ENCODE peak calls at places on chromosome 10, in five cellular contexts. One of them, this sample, is unnamed.

GRCh38 chr10:15360566-15360965 is 10.5 kb downstream of the FAM171A1 start:
- DNase-seq in A549: no peak
- DNase-seq in body of pancreas: no peak
- DNase-seq in stomach: no peak
- DNase-seq in heart left ventricle: no peak
- DNase-seq in this sample: no peak

GRCh38 chr10:126465771-126466170 is 77.5 kb upstream of the ADAM12 start:
- DNase-seq in heart left ventricle: no peak
- DNase-seq in stomach: no peak
- DNase-seq in A549: no peak
- DNase-seq in body of pancreas: no peak
- DNase-seq in this sample: no peak

GRCh38 chr10:60948871-60949270 is 4.9 kb upstream of the RHOBTB1 start:
- DNase-seq in stomach: no peak
- DNase-seq in A549: no peak
- DNase-seq in body of pancreas: no peak
- DNase-seq in heart left ventricle: no peak
- DNase-seq in this sample: no peak

GRCh38 chr10:29804025-29804852 is 169.5 kb upstream of the SVIL start:
- DNase-seq in stomach: peak; percentile 37
- DNase-seq in A549: peak; percentile 85
- DNase-seq in heart left ventricle: no peak
- DNase-seq in body of pancreas: peak; percentile 23
- DNase-seq in this sample: peak; percentile 63

GRCh38 chr10:78416031-78416800 is 382.6 kb downstream of the RPS24 start:
- DNase-seq in A549: no peak
- DNase-seq in body of pancreas: no peak
- DNase-seq in heart left ventricle: no peak
- DNase-seq in stomach: peak; percentile 17
- DNase-seq in this sample: no peak

GRCh38 chr10:99540339-99540672 is 7.6 kb downstream of the NKX2-3 start:
- DNase-seq in stomach: no peak
- DNase-seq in A549: no peak
- DNase-seq in body of pancreas: no peak
- DNase-seq in heart left ventricle: no peak
- DNase-seq in this sample: no peak

GRCh38 chr10:36499696-36500095 is 625.7 kb upstream of the ANKRD30A start:
- DNase-seq in stomach: no peak
- DNase-seq in heart left ventricle: no peak
- DNase-seq in body of pancreas: no peak
- DNase-seq in A549: no peak
- DNase-seq in this sample: no peak

GRCh38 chr10:129766611-129767550 is 197.2 kb downstream of the EBF3 start:
- DNase-seq in A549: no peak
- DNase-seq in body of pancreas: peak; percentile 7
- DNase-seq in stomach: peak; percentile 23
- DNase-seq in heart left ventricle: peak; percentile 12
- DNase-seq in this sample: peak; percentile 7

GRCh38 chr10:77586719-77587423 is 50.7 kb downstream of the KCNMA1 start:
- DNase-seq in A549: peak; percentile 71
- DNase-seq in body of pancreas: no peak
- DNase-seq in stomach: no peak
- DNase-seq in heart left ventricle: no peak
- DNase-seq in this sample: peak; percentile 30

GRCh38 chr10:55160904-55161303 is 359.9 kb upstream of the PCDH15 start:
- DNase-seq in heart left ventricle: no peak
- DNase-seq in A549: no peak
- DNase-seq in body of pancreas: no peak
- DNase-seq in stomach: no peak
- DNase-seq in this sample: no peak

GRCh38 chr10:120580651-120581259 is 123.7 kb downstream of the PLPP4 start:
- DNase-seq in body of pancreas: no peak
- DNase-seq in heart left ventricle: no peak
- DNase-seq in A549: peak; percentile 3
- DNase-seq in stomach: no peak
- DNase-seq in this sample: no peak

GRCh38 chr10:71747039-71747807 is 26.1 kb downstream of the VSIR start:
- DNase-seq in stomach: no peak
- DNase-seq in body of pancreas: no peak
- DNase-seq in A549: no peak
- DNase-seq in heart left ventricle: no peak
- DNase-seq in this sample: no peak

GRCh38 chr10:124292911-124293640 is 125.6 kb downstream of the OAT start:
- DNase-seq in body of pancreas: no peak
- DNase-seq in heart left ventricle: no peak
- DNase-seq in stomach: no peak
- DNase-seq in A549: no peak
- DNase-seq in this sample: no peak

GRCh38 chr10:77244746-77245145 is 392.9 kb downstream of the KCNMA1 start:
- DNase-seq in stomach: no peak
- DNase-seq in heart left ventricle: no peak
- DNase-seq in A549: no peak
- DNase-seq in body of pancreas: no peak
- DNase-seq in this sample: peak; percentile 39

GRCh38 chr10:23035569-23035968 is 59.8 kb upstream of the MSRB2 start:
- DNase-seq in heart left ventricle: no peak
- DNase-seq in A549: peak; percentile 26
- DNase-seq in stomach: no peak
- DNase-seq in body of pancreas: no peak
- DNase-seq in this sample: no peak

GRCh38 chr10:132394936-132395703 is 1.9 kb upstream of the PWWP2B start:
- DNase-seq in A549: no peak
- DNase-seq in heart left ventricle: no peak
- DNase-seq in body of pancreas: no peak
- DNase-seq in stomach: no peak
- DNase-seq in this sample: no peak

GRCh38 chr10:132397036-132397541 is at the start of gene PWWP2B:
- DNase-seq in stomach: peak; percentile 75
- DNase-seq in A549: no peak
- DNase-seq in heart left ventricle: peak; percentile 80
- DNase-seq in body of pancreas: peak; percentile 70
- DNase-seq in this sample: peak; percentile 64

GRCh38 chr10:132395704-132396494 is 1.1 kb upstream of the PWWP2B start:
- DNase-seq in A549: peak; percentile 40
- DNase-seq in stomach: peak; percentile 87
- DNase-seq in body of pancreas: peak; percentile 77
- DNase-seq in heart left ventricle: peak; percentile 81
- DNase-seq in this sample: peak; percentile 67

GRCh38 chr10:132397671-132398565 is 918 bp downstream of the PWWP2B start:
- DNase-seq in stomach: peak; percentile 68
- DNase-seq in heart left ventricle: no peak
- DNase-seq in body of pancreas: peak; percentile 70
- DNase-seq in A549: peak; percentile 47
- DNase-seq in this sample: peak; percentile 63

DNA sequence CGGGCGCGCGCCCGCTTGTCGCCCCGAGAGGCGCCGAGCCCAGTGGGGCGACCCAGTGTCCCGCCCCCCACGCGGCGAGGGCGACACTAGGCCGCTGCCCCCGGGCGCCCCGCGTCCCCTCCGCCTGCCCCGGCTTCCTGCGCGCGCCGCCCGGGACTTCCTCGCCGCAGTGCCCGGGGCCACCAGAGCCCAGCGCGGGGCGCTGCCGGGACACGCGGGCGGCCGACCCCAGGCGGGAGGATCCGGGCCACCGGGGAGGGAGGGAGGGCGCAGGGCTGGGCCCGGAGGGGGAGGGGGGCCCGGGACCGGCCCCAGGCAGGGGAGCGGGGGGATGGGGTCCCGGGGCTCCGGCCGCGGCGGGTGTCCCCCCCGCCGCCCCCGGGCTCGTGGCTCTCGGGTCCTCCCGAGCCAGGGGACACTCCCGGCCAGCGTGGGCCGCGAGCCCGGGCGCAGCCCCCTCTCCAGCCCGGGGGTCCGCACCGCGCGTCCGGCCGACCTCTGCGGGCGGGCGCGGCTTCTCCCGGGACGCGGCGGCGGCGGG is 435 bp upstream of the PWWP2B start:
- DNase-seq in A549: peak; percentile 42
- DNase-seq in stomach: peak; percentile 75
- DNase-seq in heart left ventricle: peak; percentile 73
- DNase-seq in body of pancreas: peak; percentile 74
- DNase-seq in this sample: peak; percentile 68
- TF ChIP-seq CTCF in A549: peak; percentile 35
- TF ChIP-seq CTCF in stomach: peak; percentile 24
- TF ChIP-seq CTCF in heart left ventricle: peak; percentile 38
- TF ChIP-seq CTCF in body of pancreas: no peak
- TF ChIP-seq CTCF in this sample: no peak

GRCh38 chr10:70729763-70730357 is 55.3 kb downstream of the TBATA start:
- DNase-seq in A549: no peak
- DNase-seq in stomach: no peak
- DNase-seq in body of pancreas: no peak
- DNase-seq in heart left ventricle: no peak
- DNase-seq in this sample: no peak
- TF ChIP-seq POLR2A in A549: no peak
- TF ChIP-seq POLR2A in stomach: no peak
- TF ChIP-seq POLR2A in body of pancreas: no peak
- TF ChIP-seq POLR2A in heart left ventricle: no peak
- TF ChIP-seq POLR2A in this sample: no peak

GRCh38 chr10:86325158-86325557 is 41.4 kb downstream of the GRID1 start:
- DNase-seq in A549: no peak
- DNase-seq in heart left ventricle: no peak
- DNase-seq in body of pancreas: no peak
- DNase-seq in stomach: no peak
- DNase-seq in this sample: no peak
- TF ChIP-seq CTCF in A549: no peak
- TF ChIP-seq CTCF in heart left ventricle: no peak
- TF ChIP-seq CTCF in body of pancreas: no peak
- TF ChIP-seq CTCF in stomach: no peak
- TF ChIP-seq CTCF in this sample: no peak

GRCh38 chr10:47358457-47358856 is 10.3 kb downstream of the RBP3 start:
- DNase-seq in heart left ventricle: no peak
- DNase-seq in body of pancreas: peak; percentile 3
- DNase-seq in A549: no peak
- DNase-seq in stomach: no peak
- DNase-seq in this sample: no peak
- TF ChIP-seq POLR2A in heart left ventricle: no peak
- TF ChIP-seq POLR2A in body of pancreas: no peak
- TF ChIP-seq POLR2A in A549: no peak
- TF ChIP-seq POLR2A in stomach: no peak
- TF ChIP-seq POLR2A in this sample: no peak